ENCODE peak calls at places on chromosomes 12 and 14, in eight cellular contexts. B, O, D, A, F, V, J and I are unnamed samples.

GRCh38 chr12:42946776-42947435 is 357.4 kb upstream of the PRICKLE1 start:
- DNase-seq in B (no peak), O (no peak), D (no peak), A (no peak), F (peak), V (no peak), J (peak), I (peak)

GRCh38 chr14:42555365-42555764 is 948.7 kb downstream of the LRFN5 start:
- DNase-seq in B (no peak), O (no peak), D (no peak), A (no peak), F (no peak), V (no peak), J (no peak), I (no peak)

GRCh38 chr14:89292579-89293348 is 124.3 kb downstream of the FOXN3 start:
- DNase-seq in B (no peak), O (no peak), D (no peak), A (no peak), F (no peak), V (no peak), J (no peak), I (no peak)

GRCh38 chr12:21773263-21773741 is 1.2 kb downstream of the KCNJ8 start:
- DNase-seq in B (peak), O (no peak), D (no peak), A (peak), F (peak), V (peak), J (no peak), I (no peak)

GRCh38 chr12:66409195-66409871 is 107.0 kb downstream of the HELB start:
- DNase-seq in B (peak), O (no peak), D (peak), A (no peak), F (peak), V (peak), J (peak), I (peak)

GRCh38 chr12:19572920-19573558 is 133.7 kb downstream of the AEBP2 start:
- DNase-seq in B (peak), O (peak), D (peak), A (no peak), F (peak), V (peak), J (peak), I (peak)

GRCh38 chr12:66548338-66549049 is 130.4 kb downstream of the GRIP1 start:
- DNase-seq in B (no peak), O (no peak), D (no peak), A (no peak), F (no peak), V (no peak), J (no peak), I (no peak)

GRCh38 chr14:75422169-75422568 is 5.7 kb upstream of the JDP2 start:
- DNase-seq in B (peak), O (peak), D (peak), A (no peak), F (peak), V (no peak), J (no peak), I (peak)

GRCh38 chr14:84591827-84592540 is 938.0 kb upstream of the FLRT2 start:
- DNase-seq in B (no peak), O (no peak), D (no peak), A (no peak), F (no peak), V (no peak), J (peak), I (no peak)

GRCh38 chr14:95557832-95558231 is 23.0 kb downstream of the GLRX5 start:
- DNase-seq in B (no peak), O (no peak), D (no peak), A (no peak), F (no peak), V (no peak), J (no peak), I (no peak)

GRCh38 chr12:32906407-32907165 is 10.0 kb upstream of the PKP2 start:
- DNase-seq in B (no peak), O (no peak), D (no peak), A (no peak), F (no peak), V (no peak), J (peak), I (no peak)

GRCh38 chr14:96285667-96286066 is 29.7 kb downstream of the BDKRB1 start:
- DNase-seq in B (peak), O (peak), D (no peak), A (peak), F (peak), V (peak), J (no peak), I (peak)

GRCh38 chr12:2231011-2231595 is 178.3 kb downstream of the CACNA1C start:
- DNase-seq in B (no peak), O (peak), D (no peak), A (no peak), F (no peak), V (no peak), J (no peak), I (no peak)

GRCh38 chr12:40672650-40673319 is 19.5 kb upstream of the CNTN1 start:
- DNase-seq in B (no peak), O (no peak), D (no peak), A (no peak), F (peak), V (no peak), J (no peak), I (no peak)